ENCODE peak calls at places on chromosomes 16 and 17, in four cellular contexts. X is stimulated activated naive B cell treated with anti-CD40 and anti-IgM and Interleukin-4, amounts not matched to agents 10 μg/mL and 1 μg/mL and 100 μg/mL, for 72 hours; A is stimulated activated naive CD8-positive, alpha-beta T cell treated with anti-CD3 and anti-CD28 coated beads, Interleukin-15, amount 100 ng/mL, for 72 hours; B is nucleus accumbens. K is an unnamed sample.

GRCh38 chr16:85089485-85089884 is 22.8 kb downstream of the CIBAR2 start:
- DNase-seq in X (no peak), A (no peak), B (no peak), K (no peak)

GRCh38 chr17:74631468-74632195 is 8.1 kb upstream of the CD300E start:
- DNase-seq in X (peak), A (no peak), B (no peak), K (no peak)

GRCh38 chr17:59418732-59419166 is 87.3 kb downstream of the YPEL2 start:
- DNase-seq in X (no peak), A (no peak), B (no peak), K (no peak)

GRCh38 chr16:4410335-4411075 is 5.9 kb downstream of the CORO7 start:
- DNase-seq in X (no peak), A (no peak), B (peak), K (peak)

GRCh38 chr17:80732268-80732667 is 187.6 kb downstream of the RPTOR start:
- DNase-seq in X (no peak), A (no peak), B (no peak), K (no peak)

GRCh38 chr17:39634384-39634871 is 2.5 kb upstream of the STARD3 start:
- DNase-seq in X (no peak), A (no peak), B (no peak), K (no peak)

GRCh38 chr17:64781013-64781392 is 118.9 kb upstream of the SMURF2 start:
- DNase-seq in X (no peak), A (peak), B (no peak), K (no peak)

GRCh38 chr16:88116121-88116900 is 165.1 kb downstream of the BANP start:
- DNase-seq in X (no peak), A (no peak), B (no peak), K (no peak)

GRCh38 chr17:57294629-57295501 is 38.5 kb downstream of the MSI2 start:
- DNase-seq in X (no peak), A (peak), B (no peak), K (no peak)

GRCh38 chr16:88593064-88593463 is 22.9 kb downstream of the ZC3H18 start:
- DNase-seq in X (no peak), A (no peak), B (no peak), K (no peak)

GRCh38 chr16:11370084-11370931 is 25.0 kb downstream of the RMI2 start:
- DNase-seq in X (peak), A (no peak), B (no peak), K (no peak)

GRCh38 chr17:36629970-36630369 is 28.6 kb downstream of the MRM1 start:
- DNase-seq in X (no peak), A (no peak), B (no peak), K (no peak)

GRCh38 chr17:40411821-40412220 is 5.9 kb downstream of the TOP2A start:
- DNase-seq in X (no peak), A (no peak), B (no peak), K (no peak)

GRCh38 chr17:45740553-45741330 is 43.4 kb upstream of the CRHR1 start:
- DNase-seq in X (peak), A (peak), B (no peak), K (no peak)

GRCh38 chr17:76493505-76494167 is 7.6 kb downstream of the RHBDF2 start:
- DNase-seq in X (no peak), A (no peak), B (no peak), K (no peak)

GRCh38 chr16:10741844-10742243 is 1.8 kb upstream of the NUBP1 start:
- DNase-seq in X (no peak), A (no peak), B (no peak), K (no peak)

GRCh38 chr16:29738514-29738913 is 7.3 kb downstream of the C16orf54 start:
- DNase-seq in X (peak), A (peak), B (no peak), K (no peak)

GRCh38 chr17:1730004-1730344 is 5.5 kb downstream of the WDR81 start:
- DNase-seq in X (no peak), A (no peak), B (no peak), K (no peak)

GRCh38 chr17:80758793-80759673 is 214.4 kb downstream of the RPTOR start:
- DNase-seq in X (no peak), A (peak), B (no peak), K (no peak)

GRCh38 chr17:32256012-32256694 is 9.5 kb upstream of the RHBDL3 start:
- DNase-seq in X (no peak), A (no peak), B (no peak), K (no peak)

GRCh38 chr17:43637563-43638323 is 24.0 kb downstream of the MEOX1 start:
- DNase-seq in X (no peak), A (no peak), B (no peak), K (no peak)

GRCh38 chr17:67542219-67543114 is 165.4 kb downstream of the PITPNC1 start:
- DNase-seq in X (no peak), A (no peak), B (no peak), K (no peak)

GRCh38 chr17:38464723-38465419 is 36.6 kb downstream of the ARHGAP23 start:
- DNase-seq in X (no peak), A (no peak), B (peak), K (peak)

GRCh38 chr17:75250009-75250471 is 11.4 kb downstream of the GGA3 start:
- DNase-seq in X (peak), A (peak), B (peak), K (no peak)

GRCh38 chr16:1471569-1472194 is 3.1 kb downstream of the CLCN7 start:
- DNase-seq in X (no peak), A (no peak), B (no peak), K (no peak)

GRCh38 chr16:56311208-56312027 is 113.9 kb downstream of the AMFR start:
- DNase-seq in X (no peak), A (no peak), B (no peak), K (no peak)

GRCh38 chr17:72614476-72614870 is 478.0 kb downstream of the SLC39A11 start:
- DNase-seq in X (no peak), A (no peak), B (no peak), K (no peak)

K was measured in hypothalamus.